ENCODE peak calls at places on chromosomes 4 and X, in eight cellular contexts. S is SK-N-SH, H is colonic mucosa, O is ovary, D is stomach, B is IMR-90, T is PC-3, Y is gastrocnemius medialis. G is an unnamed sample. For H3K9me3, the result is how much of the 10 kb centered on the place peaks cover.

GRCh38 chr4:182483685-182484084 is 240.5 kb downstream of the TENM3 start:
- DNase-seq in S (no peak), H (no peak), O (no peak), D (no peak), B (no peak), T (no peak), Y (no peak), G (no peak)

GRCh38 chrX:1099146-1099770 is 113.2 kb downstream of the CRLF2 start:
- DNase-seq in S (no peak), H (no peak), O (no peak), D (no peak), B (no peak), T (no peak), Y (no peak), G (no peak)

GRCh38 chr4:26878729-26879415 is 18.2 kb downstream of the STIM2 start:
- DNase-seq in S (no peak), H (no peak), O (no peak), D (no peak), B (peak), T (peak), Y (no peak), G (no peak)

GRCh38 chr4:163332526-163333405 is at the start of gene NPY1R:
- DNase-seq in S (peak), H (peak), O (peak), D (peak), B (peak), T (peak), Y (peak), G (peak)

GRCh38 chr4:5030152-5030668 is 11.0 kb upstream of the CYTL1 start:
- DNase-seq in S (no peak), H (no peak), O (no peak), D (no peak), B (no peak), T (no peak), Y (no peak), G (peak)

GRCh38 chr4:187903700-187904099 is 91.9 kb upstream of the ZFP42 start:
- DNase-seq in S (no peak), H (no peak), O (no peak), D (no peak), B (peak), T (no peak), Y (no peak), G (no peak)

GRCh38 chr4:13615162-13615561 is 12.4 kb downstream of the BOD1L1 start:
- DNase-seq in S (no peak), H (no peak), O (no peak), D (no peak), B (no peak), T (no peak), Y (no peak), G (no peak)

GRCh38 chrX:45850197-45850774 is 649.6 kb upstream of the DIPK2B start:
- DNase-seq in S (no peak), H (peak), O (peak), D (no peak), B (no peak), T (peak), Y (no peak), G (no peak)

GRCh38 chr4:57254727-57255126 is 144.5 kb upstream of the IGFBP7 start:
- DNase-seq in S (no peak), H (no peak), O (no peak), D (no peak), B (no peak), T (no peak), Y (no peak), G (no peak)

GRCh38 chrX:48046846-48047245 is 24.6 kb downstream of the ZNF630 start:
- DNase-seq in S (no peak), H (no peak), O (no peak), D (no peak), B (no peak), T (no peak), Y (no peak), G (no peak)

GRCh38 chrX:100680756-100681155 is 36.8 kb downstream of the SRPX2 start:
- DNase-seq in S (no peak), H (no peak), O (no peak), D (no peak), B (no peak), T (no peak), Y (no peak), G (no peak)

DNA sequence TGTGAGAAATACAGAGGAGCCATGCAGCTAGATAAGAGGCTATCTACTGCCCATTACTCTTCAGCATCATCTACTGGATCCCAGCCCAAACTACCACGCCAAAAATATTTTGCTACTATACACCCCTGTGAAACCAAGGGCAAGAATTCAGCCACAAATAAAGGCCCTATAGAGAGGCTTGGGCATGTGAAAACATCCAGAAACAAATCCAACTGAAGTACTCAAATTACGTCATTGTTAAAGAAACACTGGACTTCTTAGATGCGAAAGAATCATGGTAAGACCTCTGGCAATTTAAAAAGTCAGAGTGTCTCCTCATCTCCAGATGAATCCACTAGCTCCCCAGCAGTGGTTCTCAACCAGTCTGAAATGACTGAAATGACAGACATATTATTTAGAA is 12.8 kb downstream of the NDST3 start:
- DNase-seq in S (no peak), H (no peak), O (no peak), D (no peak), B (no peak), T (no peak), Y (no peak), G (no peak)
- H3K9me3 ChIP-seq in S (under half), H (under half), O (under half), D (half or more), B (under half), T (under half), Y (under half), G (under half)

DNA sequence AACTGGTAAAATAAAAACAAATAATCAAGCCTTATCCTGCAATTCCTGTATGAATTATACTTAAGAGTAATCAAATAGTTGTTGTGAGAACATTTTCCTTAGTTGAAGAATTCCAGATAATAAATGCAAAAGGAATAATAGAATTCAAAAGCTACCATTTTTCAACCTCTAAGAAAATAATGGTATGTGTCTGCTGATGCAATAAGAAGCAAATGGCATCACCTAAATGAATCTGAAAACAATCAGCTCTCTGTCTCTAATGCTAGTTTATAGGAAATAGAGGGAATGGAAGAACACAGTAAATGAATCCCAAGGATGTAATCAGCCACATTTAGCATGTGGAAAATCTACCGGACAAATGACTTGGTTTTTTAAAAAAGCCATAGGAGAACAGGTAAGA is 115.1 kb downstream of the DCHS2 start:
- DNase-seq in S (no peak), H (no peak), O (no peak), D (no peak), B (no peak), T (no peak), Y (no peak), G (no peak)
- H3K9me3 ChIP-seq in S (under half), H (under half), O (under half), D (under half), B (under half), T (under half), Y (under half), G (under half)

GRCh38 chr4:116015549-116015948 is 902.1 kb upstream of the NDST4 start:
- DNase-seq in S (no peak), H (no peak), O (no peak), D (no peak), B (no peak), T (no peak), Y (no peak), G (no peak)

GRCh38 chr4:116018831-116019230 is 905.4 kb upstream of the NDST4 start:
- DNase-seq in S (no peak), H (no peak), O (no peak), D (no peak), B (no peak), T (peak), Y (no peak), G (no peak)

GRCh38 chr4:116020141-116020722 is 906.8 kb upstream of the NDST4 start:
- DNase-seq in S (no peak), H (no peak), O (no peak), D (no peak), B (no peak), T (no peak), Y (no peak), G (no peak)

GRCh38 chr4:116016201-116016600 is 902.8 kb upstream of the NDST4 start:
- DNase-seq in S (no peak), H (no peak), O (no peak), D (peak), B (peak), T (peak), Y (peak), G (no peak)

DNA sequence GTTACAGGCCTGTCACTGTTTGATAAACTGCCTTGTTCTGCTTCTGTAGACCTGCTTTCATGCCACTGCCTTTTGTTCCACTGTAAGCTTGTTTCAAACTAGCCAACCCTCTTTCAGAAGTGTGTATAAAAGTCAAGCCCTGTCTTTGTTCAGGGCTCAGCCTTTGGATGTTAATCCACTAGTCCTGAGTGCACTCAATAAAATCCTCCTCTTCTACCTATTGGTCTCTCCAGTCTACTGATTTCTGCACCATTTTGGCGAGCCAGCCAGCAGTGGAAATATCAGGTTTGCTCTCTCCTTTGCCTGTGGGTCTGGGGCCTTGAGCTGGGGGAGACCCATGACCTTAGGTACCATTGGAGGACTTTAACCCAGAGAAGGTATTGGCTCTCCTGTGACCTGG is 901.6 kb upstream of the NDST4 start:
- DNase-seq in S (no peak), H (no peak), O (no peak), D (no peak), B (no peak), T (no peak), Y (no peak), G (no peak)
- H3K9me3 ChIP-seq in S (under half), H (under half), O (under half), D (half or more), B (under half), T (under half), Y (under half), G (under half)

DNA sequence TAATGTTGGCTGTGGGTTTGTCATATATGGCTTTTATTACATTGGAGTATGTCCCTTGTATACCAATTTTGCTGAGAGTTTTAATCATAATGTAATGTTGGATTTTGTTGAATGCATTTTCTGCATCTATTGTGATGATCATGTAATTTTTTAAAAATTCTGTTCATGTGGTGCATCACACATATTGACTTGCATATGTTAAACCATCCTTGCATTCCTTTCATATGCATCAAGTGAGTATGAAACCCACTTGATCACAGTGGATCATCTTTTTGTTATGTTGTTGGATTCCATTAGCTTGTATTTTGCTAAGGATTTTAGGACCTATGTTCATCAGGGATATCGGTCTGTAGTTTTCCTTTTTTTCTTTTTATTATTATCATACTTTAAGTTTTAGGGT is 12.1 kb downstream of the HEPH start:
- DNase-seq in S (no peak), H (no peak), O (no peak), D (no peak), B (no peak), T (no peak), Y (no peak), G (no peak)
- H3K9me3 ChIP-seq in S (under half), H (under half), O (under half), D (under half), B (under half), T (under half), Y (under half), G (under half)

G was measured in ascending aorta.